ENCODE peak calls at places on chromosomes 3 and 15, in eight cellular contexts. One of them, this sample, is unnamed.

GRCh38 chr3:117035785-117036184 is 326.2 kb downstream of the TUSC7 start:
- DNase-seq in IMR-90: peak
- DNase-seq in ovary: no peak
- DNase-seq in A549: no peak
- DNase-seq in H54: no peak
- DNase-seq in Peyer's patch: no peak
- DNase-seq in breast epithelium: no peak
- DNase-seq in HCT116: no peak
- DNase-seq in this sample: no peak

GRCh38 chr3:184693011-184693975 is 18.6 kb downstream of the MAGEF1 start:
- DNase-seq in IMR-90: no peak
- DNase-seq in Peyer's patch: no peak
- DNase-seq in A549: no peak
- DNase-seq in HCT116: no peak
- DNase-seq in ovary: no peak
- DNase-seq in H54: no peak
- DNase-seq in breast epithelium: no peak
- DNase-seq in this sample: no peak

GRCh38 chr15:67611803-67612369 is 69.4 kb downstream of the MAP2K5 start:
- DNase-seq in ovary: no peak
- DNase-seq in H54: no peak
- DNase-seq in A549: no peak
- DNase-seq in IMR-90: peak
- DNase-seq in Peyer's patch: no peak
- DNase-seq in breast epithelium: no peak
- DNase-seq in HCT116: no peak
- DNase-seq in this sample: no peak

GRCh38 chr3:120645083-120645800 is 36.8 kb downstream of the HGD start:
- DNase-seq in Peyer's patch: no peak
- DNase-seq in H54: no peak
- DNase-seq in HCT116: no peak
- DNase-seq in ovary: no peak
- DNase-seq in breast epithelium: no peak
- DNase-seq in IMR-90: peak
- DNase-seq in A549: no peak
- DNase-seq in this sample: peak

GRCh38 chr3:4021162-4021561 is 221.9 kb downstream of the LRRN1 start:
- DNase-seq in IMR-90: no peak
- DNase-seq in HCT116: no peak
- DNase-seq in breast epithelium: no peak
- DNase-seq in ovary: no peak
- DNase-seq in Peyer's patch: no peak
- DNase-seq in A549: no peak
- DNase-seq in H54: no peak
- DNase-seq in this sample: peak

GRCh38 chr15:66025972-66026371 is 156.7 kb downstream of the RAB11A start:
- DNase-seq in IMR-90: no peak
- DNase-seq in A549: no peak
- DNase-seq in HCT116: no peak
- DNase-seq in Peyer's patch: no peak
- DNase-seq in ovary: no peak
- DNase-seq in H54: no peak
- DNase-seq in breast epithelium: no peak
- DNase-seq in this sample: no peak

GRCh38 chr3:101950510-101950909 is 101.2 kb downstream of the NFKBIZ start:
- DNase-seq in H54: no peak
- DNase-seq in IMR-90: peak
- DNase-seq in Peyer's patch: no peak
- DNase-seq in A549: peak
- DNase-seq in ovary: no peak
- DNase-seq in breast epithelium: no peak
- DNase-seq in HCT116: no peak
- DNase-seq in this sample: peak

GRCh38 chr15:79994651-79995050 is 23.7 kb upstream of the BCL2A1 start:
- DNase-seq in A549: peak
- DNase-seq in Peyer's patch: no peak
- DNase-seq in IMR-90: peak
- DNase-seq in HCT116: peak
- DNase-seq in ovary: no peak
- DNase-seq in breast epithelium: peak
- DNase-seq in H54: no peak
- DNase-seq in this sample: no peak

GRCh38 chr3:103644450-103644849 is 1209.6 kb downstream of the ZPLD1 start:
- DNase-seq in Peyer's patch: no peak
- DNase-seq in H54: no peak
- DNase-seq in HCT116: no peak
- DNase-seq in breast epithelium: no peak
- DNase-seq in A549: no peak
- DNase-seq in IMR-90: no peak
- DNase-seq in ovary: no peak
- DNase-seq in this sample: no peak

GRCh38 chr3:24520941-24521305 is 26.3 kb upstream of the THRB start:
- DNase-seq in Peyer's patch: no peak
- DNase-seq in H54: no peak
- DNase-seq in breast epithelium: no peak
- DNase-seq in ovary: no peak
- DNase-seq in A549: no peak
- DNase-seq in HCT116: no peak
- DNase-seq in IMR-90: no peak
- DNase-seq in this sample: no peak

GRCh38 chr15:67927501-67928156 is 87.8 kb upstream of the RNU6-1 start:
- DNase-seq in H54: peak
- DNase-seq in ovary: peak
- DNase-seq in A549: peak
- DNase-seq in HCT116: no peak
- DNase-seq in breast epithelium: no peak
- DNase-seq in Peyer's patch: peak
- DNase-seq in IMR-90: peak
- DNase-seq in this sample: no peak

GRCh38 chr3:46849098-46849631 is 14.1 kb downstream of the MYL3 start:
- DNase-seq in H54: no peak
- DNase-seq in breast epithelium: peak
- DNase-seq in A549: no peak
- DNase-seq in Peyer's patch: peak
- DNase-seq in IMR-90: no peak
- DNase-seq in ovary: no peak
- DNase-seq in HCT116: no peak
- DNase-seq in this sample: no peak

GRCh38 chr15:91469627-91470567 is 369.8 kb downstream of the SV2B start:
- DNase-seq in HCT116: no peak
- DNase-seq in IMR-90: no peak
- DNase-seq in A549: no peak
- DNase-seq in breast epithelium: no peak
- DNase-seq in ovary: no peak
- DNase-seq in H54: no peak
- DNase-seq in Peyer's patch: no peak
- DNase-seq in this sample: peak

GRCh38 chr15:39444729-39445470 is 136.0 kb upstream of the THBS1 start:
- DNase-seq in IMR-90: no peak
- DNase-seq in Peyer's patch: no peak
- DNase-seq in HCT116: no peak
- DNase-seq in H54: no peak
- DNase-seq in breast epithelium: no peak
- DNase-seq in ovary: no peak
- DNase-seq in A549: no peak
- DNase-seq in this sample: no peak

GRCh38 chr15:50166216-50166615 is 15.8 kb upstream of the SLC27A2 start:
- DNase-seq in HCT116: no peak
- DNase-seq in ovary: no peak
- DNase-seq in A549: peak
- DNase-seq in Peyer's patch: no peak
- DNase-seq in IMR-90: peak
- DNase-seq in breast epithelium: no peak
- DNase-seq in H54: peak
- DNase-seq in this sample: peak

GRCh38 chr3:43418601-43419272 is 132.4 kb downstream of the SNRK start:
- DNase-seq in IMR-90: peak
- DNase-seq in HCT116: no peak
- DNase-seq in ovary: no peak
- DNase-seq in Peyer's patch: no peak
- DNase-seq in A549: no peak
- DNase-seq in H54: no peak
- DNase-seq in breast epithelium: no peak
- DNase-seq in this sample: no peak

GRCh38 chr15:55254916-55255679 is 34.5 kb downstream of the RAB27A start:
- DNase-seq in breast epithelium: no peak
- DNase-seq in A549: no peak
- DNase-seq in ovary: no peak
- DNase-seq in Peyer's patch: no peak
- DNase-seq in HCT116: no peak
- DNase-seq in IMR-90: no peak
- DNase-seq in H54: no peak
- DNase-seq in this sample: peak

GRCh38 chr15:94028809-94029208 is 202.6 kb upstream of the MCTP2 start:
- DNase-seq in H54: no peak
- DNase-seq in IMR-90: no peak
- DNase-seq in ovary: no peak
- DNase-seq in breast epithelium: no peak
- DNase-seq in Peyer's patch: no peak
- DNase-seq in HCT116: no peak
- DNase-seq in A549: no peak
- DNase-seq in this sample: no peak

GRCh38 chr3:38136807-38137614 is at the start of gene ACAA1:
- DNase-seq in breast epithelium: peak
- DNase-seq in Peyer's patch: peak
- DNase-seq in A549: peak
- DNase-seq in ovary: peak
- DNase-seq in IMR-90: peak
- DNase-seq in HCT116: peak
- DNase-seq in H54: peak
- DNase-seq in this sample: peak
- TF ChIP-seq POLR2A in breast epithelium: peak
- TF ChIP-seq POLR2A in Peyer's patch: peak
- TF ChIP-seq POLR2A in A549: peak
- TF ChIP-seq POLR2A in ovary: peak
- TF ChIP-seq POLR2A in IMR-90: peak
- TF ChIP-seq POLR2A in HCT116: peak
- TF ChIP-seq POLR2A in H54: peak
- TF ChIP-seq POLR2A in this sample: peak

GRCh38 chr3:64797000-64797399 is 109.2 kb upstream of the ADAMTS9 start:
- DNase-seq in ovary: no peak
- DNase-seq in Peyer's patch: no peak
- DNase-seq in H54: no peak
- DNase-seq in HCT116: no peak
- DNase-seq in A549: no peak
- DNase-seq in breast epithelium: no peak
- DNase-seq in IMR-90: no peak
- DNase-seq in this sample: no peak

GRCh38 chr3:64792458-64792857 is 104.7 kb upstream of the ADAMTS9 start:
- DNase-seq in Peyer's patch: no peak
- DNase-seq in HCT116: no peak
- DNase-seq in A549: no peak
- DNase-seq in breast epithelium: no peak
- DNase-seq in H54: no peak
- DNase-seq in IMR-90: no peak
- DNase-seq in ovary: no peak
- DNase-seq in this sample: no peak

GRCh38 chr3:64798316-64798715 is 110.5 kb upstream of the ADAMTS9 start:
- DNase-seq in IMR-90: no peak
- DNase-seq in Peyer's patch: no peak
- DNase-seq in A549: no peak
- DNase-seq in ovary: no peak
- DNase-seq in H54: no peak
- DNase-seq in HCT116: no peak
- DNase-seq in breast epithelium: peak
- DNase-seq in this sample: no peak

GRCh38 chr3:64799606-64800005 is 111.8 kb upstream of the ADAMTS9 start:
- DNase-seq in IMR-90: no peak
- DNase-seq in ovary: no peak
- DNase-seq in A549: no peak
- DNase-seq in H54: no peak
- DNase-seq in HCT116: no peak
- DNase-seq in breast epithelium: no peak
- DNase-seq in Peyer's patch: no peak
- DNase-seq in this sample: no peak

DNA sequence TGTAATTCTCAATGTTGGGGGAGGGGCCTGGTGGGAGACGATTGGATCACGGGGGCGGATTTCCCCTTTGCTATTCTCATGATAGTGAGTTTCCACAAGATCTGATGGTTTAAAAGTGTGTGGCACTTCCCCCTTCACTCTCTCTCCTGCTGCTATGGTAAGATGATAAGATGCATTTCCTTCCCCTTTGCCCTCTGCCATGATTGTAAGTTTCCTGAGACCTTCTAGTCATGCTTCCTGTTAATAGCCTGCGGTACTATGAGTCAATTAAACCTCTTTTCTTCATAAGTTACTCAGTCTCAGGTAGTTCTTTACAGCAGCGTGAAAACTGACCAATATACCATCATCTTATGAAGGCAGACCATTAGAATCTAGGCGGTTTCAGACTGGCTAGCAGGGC is 108.8 kb upstream of the ADAMTS9 start:
- DNase-seq in Peyer's patch: no peak
- DNase-seq in H54: no peak
- DNase-seq in ovary: no peak
- DNase-seq in breast epithelium: no peak
- DNase-seq in A549: no peak
- DNase-seq in IMR-90: no peak
- DNase-seq in HCT116: no peak
- DNase-seq in this sample: peak
- TF ChIP-seq POLR2A in Peyer's patch: no peak
- TF ChIP-seq POLR2A in H54: no peak
- TF ChIP-seq POLR2A in ovary: no peak
- TF ChIP-seq POLR2A in breast epithelium: no peak
- TF ChIP-seq POLR2A in A549: no peak
- TF ChIP-seq POLR2A in IMR-90: no peak
- TF ChIP-seq POLR2A in HCT116: no peak
- TF ChIP-seq POLR2A in this sample: no peak

DNA sequence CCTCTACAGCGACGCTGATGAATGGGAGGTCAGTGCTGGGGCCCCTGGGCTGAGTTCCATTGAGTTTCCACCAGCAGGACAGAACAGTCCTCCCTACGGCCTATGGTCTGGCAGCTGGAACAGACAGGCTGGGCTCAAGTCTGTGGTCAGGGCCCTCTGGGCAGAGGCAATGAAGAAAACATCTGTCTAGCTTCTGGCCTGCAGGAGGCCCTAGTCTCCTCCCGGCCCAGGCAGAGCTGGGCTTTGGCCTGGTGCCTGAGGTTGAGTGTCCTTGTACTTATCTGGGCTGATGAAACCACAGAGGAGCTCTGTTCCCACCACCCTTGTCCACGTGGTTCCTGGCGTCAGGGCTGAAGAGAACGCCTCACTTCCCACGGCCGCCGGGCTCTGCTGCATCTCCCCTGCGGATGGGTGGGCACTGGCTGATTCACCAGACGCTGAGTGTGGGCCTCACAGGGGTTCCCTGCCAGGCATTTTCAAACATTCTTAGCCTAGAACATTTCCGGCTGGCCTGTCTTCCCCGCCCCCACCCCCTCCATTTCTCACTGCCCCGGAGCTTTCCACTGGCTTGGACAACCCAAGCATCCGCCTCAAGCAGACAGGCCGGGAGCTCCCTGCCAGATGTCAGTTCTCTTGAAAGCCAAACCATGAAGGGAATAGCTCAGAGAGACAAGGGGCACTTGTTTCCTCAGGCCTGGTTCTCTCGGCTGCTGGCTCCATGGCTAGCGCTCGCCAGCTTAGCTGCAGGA is 20.3 kb downstream of the PPCDC start:
- DNase-seq in ovary: peak
- DNase-seq in A549: peak
- DNase-seq in H54: peak
- DNase-seq in breast epithelium: peak
- DNase-seq in Peyer's patch: peak
- DNase-seq in IMR-90: peak
- DNase-seq in HCT116: no peak
- DNase-seq in this sample: peak
- TF ChIP-seq POLR2A in ovary: peak
- TF ChIP-seq POLR2A in A549: no peak
- TF ChIP-seq POLR2A in H54: no peak
- TF ChIP-seq POLR2A in breast epithelium: no peak
- TF ChIP-seq POLR2A in Peyer's patch: no peak
- TF ChIP-seq POLR2A in IMR-90: peak
- TF ChIP-seq POLR2A in HCT116: no peak
- TF ChIP-seq POLR2A in this sample: no peak

GRCh38 chr15:75198560-75199346 is 2.9 kb upstream of the C15orf39 start:
- DNase-seq in H54: peak
- DNase-seq in HCT116: peak
- DNase-seq in ovary: no peak
- DNase-seq in Peyer's patch: no peak
- DNase-seq in A549: peak
- DNase-seq in IMR-90: peak
- DNase-seq in breast epithelium: no peak
- DNase-seq in this sample: peak
- TF ChIP-seq POLR2A in H54: no peak
- TF ChIP-seq POLR2A in HCT116: peak
- TF ChIP-seq POLR2A in ovary: no peak
- TF ChIP-seq POLR2A in Peyer's patch: peak
- TF ChIP-seq POLR2A in A549: no peak
- TF ChIP-seq POLR2A in IMR-90: no peak
- TF ChIP-seq POLR2A in breast epithelium: no peak
- TF ChIP-seq POLR2A in this sample: peak